ENCODE peak calls at places on chromosomes 13 and 19, in four cellular contexts. L is AG09309, T is heart right ventricle, J is brain microvascular endothelial cell. R is an unnamed sample.

GRCh38 chr13:33053397-33054066 is 37.3 kb downstream of the KL start:
- DNase-seq in T (no peak), J (no peak), L (no peak), R (peak)

GRCh38 chr13:22138947-22139346 is 468.1 kb downstream of the FGF9 start:
- DNase-seq in J (no peak), T (no peak), L (no peak), R (no peak)

GRCh38 chr13:30107536-30108136 is 199.7 kb downstream of the KATNAL1 start:
- DNase-seq in T (no peak), J (no peak), L (no peak), R (no peak)

GRCh38 chr13:111639196-111639705 is 318.8 kb downstream of the TEX29 start:
- DNase-seq in J (no peak), T (no peak), L (no peak), R (no peak)

GRCh38 chr19:12766051-12766521 is 9.3 kb downstream of the HOOK2 start:
- DNase-seq in T (peak), J (peak), L (no peak), R (no peak)

GRCh38 chr13:72458701-72459100 is 268.7 kb downstream of the MZT1 start:
- DNase-seq in T (no peak), J (peak), L (no peak), R (peak)

GRCh38 chr13:32676242-32676641 is 90.0 kb downstream of the PDS5B start:
- DNase-seq in T (no peak), L (no peak), J (peak), R (no peak)

GRCh38 chr13:78679329-78679728 is 20.4 kb upstream of the OBI1 start:
- DNase-seq in T (peak), L (no peak), J (no peak), R (no peak)

GRCh38 chr13:103430368-103430767 is 364.2 kb upstream of the SLC10A2 start:
- DNase-seq in J (no peak), L (no peak), T (no peak), R (no peak)

GRCh38 chr13:50707533-50708096 is 135.9 kb downstream of the DLEU7 start:
- DNase-seq in J (no peak), T (no peak), L (no peak), R (no peak)

GRCh38 chr13:46659413-46660065 is 106.6 kb downstream of the LRCH1 start:
- DNase-seq in L (no peak), T (no peak), J (no peak), R (no peak)

GRCh38 chr13:74251778-74252519 is 117.7 kb upstream of the KLF12 start:
- DNase-seq in T (no peak), L (no peak), J (no peak), R (no peak)

GRCh38 chr19:40612831-40613668 is 11.9 kb downstream of the LTBP4 start:
- DNase-seq in T (no peak), J (peak), L (no peak), R (no peak)

GRCh38 chr19:37333457-37333856 is 37.4 kb upstream of the ZNF527 start:
- DNase-seq in T (no peak), L (no peak), J (no peak), R (no peak)

GRCh38 chr13:112451512-112452379 is 75.6 kb downstream of the SPACA7 start:
- DNase-seq in J (no peak), L (no peak), T (no peak), R (no peak)

GRCh38 chr19:15108145-15108844 is 1.1 kb downstream of the SYDE1 start:
- DNase-seq in T (no peak), L (no peak), J (no peak), R (no peak)
- H3K4me3 ChIP-seq in T (peak), L (peak), J (peak), R (peak)

GRCh38 chr19:1261512-1261862 is 7.6 kb upstream of the CIRBP start:
- DNase-seq in T (peak), L (no peak), J (no peak), R (no peak)
- TF ChIP-seq CTCF in T (no peak), L (peak), J (peak), R (peak)

GRCh38 chr13:20231839-20232555 is at the start of gene GJB6:
- DNase-seq in L (no peak), T (no peak), J (no peak), R (no peak)

GRCh38 chr13:20227288-20227687 is 4.8 kb downstream of the GJB6 start:
- DNase-seq in L (no peak), J (no peak), T (no peak), R (no peak)

GRCh38 chr13:20227730-20228129 is 4.4 kb downstream of the GJB6 start:
- DNase-seq in J (no peak), T (no peak), L (no peak), R (no peak)

GRCh38 chr13:20230913-20231838 is 943 bp downstream of the GJB6 start:
- DNase-seq in T (no peak), J (no peak), L (no peak), R (no peak)

DNA sequence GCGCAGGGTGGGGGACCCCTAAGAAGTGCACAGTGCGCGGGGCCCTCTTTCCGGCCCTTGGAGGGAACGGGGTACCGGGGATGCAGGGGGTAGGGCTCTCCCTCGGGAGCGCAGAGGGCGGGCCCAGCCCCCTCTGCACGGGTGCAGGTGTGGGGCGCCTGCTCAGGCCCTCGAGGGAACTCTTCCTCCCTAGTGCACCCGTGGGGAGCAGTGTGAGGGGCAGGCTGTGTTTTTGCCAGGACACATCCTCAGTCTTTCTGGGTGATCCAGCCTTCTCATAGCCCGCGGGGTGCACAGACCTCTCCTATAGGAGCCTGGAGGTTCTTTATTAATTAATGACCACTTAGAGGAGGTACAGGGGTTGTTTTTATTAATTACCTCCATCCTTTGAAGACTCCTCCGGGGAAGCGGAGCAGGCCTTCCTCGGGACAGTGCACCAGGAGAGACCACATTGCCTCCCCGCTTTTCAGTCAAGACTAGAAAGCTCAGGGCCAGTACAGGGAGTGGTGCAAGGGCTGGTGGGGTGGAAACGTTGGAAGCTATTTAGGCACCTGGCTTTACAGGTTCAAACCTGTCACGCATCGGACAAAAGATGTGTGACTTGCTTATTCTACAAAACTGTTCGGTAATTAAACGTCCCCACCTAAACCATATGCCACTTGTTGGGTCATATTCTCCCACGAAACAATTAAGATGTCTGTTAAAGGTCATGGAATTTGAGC is 598 bp upstream of the GJB6 start:
- DNase-seq in T (no peak), L (no peak), J (no peak), R (no peak)
- H3K4me3 ChIP-seq in T (peak), L (no peak), J (no peak), R (peak)

DNA sequence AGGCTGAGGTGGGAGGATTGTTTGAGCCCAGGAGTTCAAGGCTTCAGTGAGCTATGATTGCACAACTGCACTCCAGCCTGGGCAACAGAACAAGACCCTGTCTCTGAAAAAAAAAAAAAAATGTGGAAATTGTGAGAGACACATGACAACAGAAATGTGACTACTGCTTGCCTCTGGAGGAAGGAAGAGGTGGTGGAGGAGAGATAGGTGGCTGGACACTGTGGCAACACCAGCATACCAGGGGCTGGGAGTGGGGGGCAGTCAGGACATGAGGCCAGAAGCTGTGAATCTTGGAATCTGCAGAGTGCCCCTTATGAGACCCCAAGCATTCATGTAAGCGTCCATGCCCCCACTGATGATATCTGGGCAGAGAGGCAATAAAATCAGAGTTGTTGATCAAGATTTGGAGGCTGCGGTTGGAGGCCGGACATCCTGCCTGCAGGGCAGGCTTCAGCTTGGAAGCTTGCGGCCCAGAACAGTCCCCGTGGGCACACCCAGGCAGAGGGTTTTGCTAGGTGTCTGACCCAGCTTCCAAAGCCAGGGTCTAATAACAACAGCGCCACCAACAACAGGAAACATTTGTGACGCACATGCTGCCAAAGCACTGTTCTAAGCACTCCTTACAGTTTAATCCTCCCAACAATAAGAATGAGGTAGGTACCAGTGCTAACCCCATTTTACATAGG is 16.9 kb downstream of the FAM187B start:
- DNase-seq in T (peak), J (no peak), L (no peak), R (no peak)
- TF ChIP-seq CTCF in T (no peak), J (no peak), L (no peak), R (no peak)

GRCh38 chr13:64480206-64480605 is 2749.9 kb downstream of the PCDH9 start:
- DNase-seq in J (no peak), T (no peak), L (no peak), R (no peak)

GRCh38 chr13:64482373-64482772 is 2747.8 kb downstream of the PCDH9 start:
- DNase-seq in L (no peak), T (no peak), J (no peak), R (no peak)

GRCh38 chr13:64480648-64481047 is 2749.5 kb downstream of the PCDH9 start:
- DNase-seq in J (no peak), L (no peak), T (no peak), R (no peak)
- H3K4me3 ChIP-seq in J (no peak), L (no peak), T (no peak), R (no peak)

GRCh38 chr19:13881692-13882418 is 4.9 kb downstream of the NANOS3 start:
- DNase-seq in L (no peak), J (no peak), T (no peak), R (no peak)
- TF ChIP-seq CTCF in L (no peak), J (no peak), T (no peak), R (no peak)

DNA sequence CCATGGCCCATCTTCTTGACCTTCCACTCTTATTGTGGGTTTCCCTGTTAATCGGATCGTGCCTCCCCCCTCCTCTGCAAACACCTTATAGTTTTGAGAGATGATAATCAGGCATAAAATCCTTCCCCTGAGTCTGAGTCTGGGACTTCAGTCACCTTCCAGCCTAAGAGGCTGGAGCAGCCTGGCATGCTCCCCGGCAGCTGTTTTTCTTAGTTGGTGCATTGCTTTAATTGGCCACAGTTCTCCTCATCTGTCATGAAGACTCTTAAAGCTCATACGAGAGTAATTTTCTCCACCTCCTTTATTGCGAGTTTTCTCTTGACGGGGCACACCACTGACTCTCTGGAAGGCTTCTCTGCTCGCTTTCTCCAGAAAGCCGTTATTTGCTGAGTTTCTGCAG is 310.4 kb downstream of the ATP8A2 start:
- DNase-seq in L (no peak), T (no peak), J (no peak), R (no peak)
- H3K4me3 ChIP-seq in L (no peak), T (no peak), J (no peak), R (no peak)

DNA sequence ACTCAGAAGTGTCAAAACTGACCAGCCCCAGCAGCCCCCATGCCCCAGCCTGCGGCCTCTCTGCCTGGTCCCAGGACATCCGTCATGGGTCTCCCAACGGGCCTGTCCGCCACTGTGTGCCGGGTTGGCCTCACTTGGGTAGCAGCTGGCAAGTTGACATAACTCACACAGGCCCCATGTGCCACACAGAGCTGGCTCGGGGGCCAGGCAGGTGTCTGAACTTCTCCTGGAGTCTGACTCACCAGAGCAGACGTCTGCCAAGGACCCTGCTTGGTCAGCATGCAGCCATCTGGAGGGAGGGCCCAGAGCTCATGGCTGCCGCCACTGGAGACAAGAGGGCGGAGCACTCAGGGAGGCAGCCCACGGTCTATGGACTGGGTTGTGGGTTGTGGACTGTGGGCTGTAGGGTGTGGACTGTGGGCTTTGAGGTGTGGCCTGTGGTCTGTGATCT is 32.0 kb upstream of the TMEM255B start:
- DNase-seq in J (no peak), L (no peak), T (no peak), R (no peak)
- TF ChIP-seq CTCF in J (no peak), L (no peak), T (no peak), R (no peak)